ENCODE peak calls at places on chromosomes 16 and 17, in four cellular contexts. B is hippocampal formation; P is stimulated activated CD4-positive, alpha-beta T cell treated with anti-CD3 and anti-CD28 coated beads, Interleukin-15, amount 100 ng/mL, for 1 hour; V is anterior cingulate cortex. R is an unnamed sample.

GRCh38 chr17:51456942-51457341 is 196.6 kb downstream of the UTP18 start:
- DNase-seq in B (no peak), P (no peak), V (no peak), R (no peak)

GRCh38 chr17:28741358-28742349 is 2.2 kb upstream of the TRAF4 start:
- DNase-seq in B (peak; percentile 15), P (no peak), V (peak; percentile 16), R (no peak)

GRCh38 chr17:39069114-39069756 is 82.2 kb downstream of the PLXDC1 start:
- DNase-seq in B (no peak), P (no peak), V (no peak), R (peak; percentile 46)

GRCh38 chr17:49574283-49574892 is 1.3 kb upstream of the NXPH3 start:
- DNase-seq in B (peak; percentile 38), P (no peak), V (no peak), R (peak; percentile 52)

GRCh38 chr17:43169561-43170139 is 1.4 kb upstream of the NBR1 start:
- DNase-seq in B (no peak), P (no peak), V (no peak), R (peak; percentile 2)

GRCh38 chr16:140175-140857 is 1.8 kb upstream of the NPRL3 start:
- DNase-seq in B (no peak), P (no peak), V (no peak), R (no peak)

GRCh38 chr16:73187163-73187562 is 139.2 kb upstream of the ZFHX3 start:
- DNase-seq in B (no peak), P (no peak), V (no peak), R (no peak)

GRCh38 chr17:69575346-69575761 is 160.9 kb downstream of the MAP2K6 start:
- DNase-seq in B (no peak), P (no peak), V (no peak), R (peak; percentile 24)

GRCh38 chr16:11016524-11016988 is 72.2 kb downstream of the CLEC16A start:
- DNase-seq in B (no peak), P (no peak), V (no peak), R (no peak)

GRCh38 chr16:17845031-17845430 is 374.3 kb upstream of the XYLT1 start:
- DNase-seq in B (no peak), P (no peak), V (peak; percentile 43), R (no peak)

GRCh38 chr17:13429201-13429600 is 172.5 kb downstream of the HS3ST3A1 start:
- DNase-seq in B (no peak), P (no peak), V (no peak), R (no peak)

GRCh38 chr17:41678907-41679739 is 9.6 kb upstream of the EIF1 start:
- DNase-seq in B (no peak), P (no peak), V (no peak), R (no peak)

GRCh38 chr16:71771571-71771970 is 37.1 kb downstream of the AP1G1 start:
- DNase-seq in B (no peak), P (no peak), V (no peak), R (no peak)

GRCh38 chr17:35256629-35257028 is 13.8 kb downstream of the SLFN5 start:
- DNase-seq in B (no peak), P (no peak), V (no peak), R (no peak)

GRCh38 chr17:76007131-76007849 is 6.6 kb downstream of the CDK3 start:
- DNase-seq in B (no peak), P (no peak), V (no peak), R (no peak)

GRCh38 chr17:71024172-71024571 is 854.8 kb downstream of the KCNJ2 start:
- DNase-seq in B (no peak), P (no peak), V (no peak), R (no peak)

GRCh38 chr16:87323727-87324410 is 6.7 kb upstream of the C16orf95 start:
- DNase-seq in B (no peak), P (no peak), V (no peak), R (no peak)

GRCh38 chr17:81234506-81234855 is 4.4 kb downstream of the TEPSIN start:
- DNase-seq in B (no peak), P (no peak), V (no peak), R (no peak)

GRCh38 chr17:82320956-82321927 is 3.8 kb upstream of the CD7 start:
- DNase-seq in B (no peak), P (peak; percentile 65), V (no peak), R (no peak)

GRCh38 chr16:53083123-53083522 is 28.3 kb downstream of the CHD9 start:
- DNase-seq in B (no peak), P (no peak), V (no peak), R (no peak)